ENCODE peak calls at places on chromosome X, in six cellular contexts. One of them, this sample, is unnamed.

GRCh38 chrX:74138943-74139342 is 165.0 kb upstream of the ZCCHC13 start:
- DNase-seq in progenitor cell of endocrine pancreas: no peak
- DNase-seq in cardiac fibroblast: no peak
- DNase-seq in RWPE1: no peak
- DNase-seq in transverse colon: no peak
- DNase-seq in breast epithelium: no peak
- DNase-seq in this sample: no peak

GRCh38 chrX:47247206-47247998 is 14.6 kb downstream of the USP11 start:
- DNase-seq in progenitor cell of endocrine pancreas: no peak
- DNase-seq in cardiac fibroblast: no peak
- DNase-seq in RWPE1: no peak
- DNase-seq in transverse colon: no peak
- DNase-seq in breast epithelium: no peak
- DNase-seq in this sample: no peak

GRCh38 chrX:23871905-23872546 is 35.7 kb downstream of the APOO start:
- DNase-seq in progenitor cell of endocrine pancreas: no peak
- DNase-seq in cardiac fibroblast: no peak
- DNase-seq in RWPE1: no peak
- DNase-seq in transverse colon: no peak
- DNase-seq in breast epithelium: no peak
- DNase-seq in this sample: no peak

GRCh38 chrX:137195991-137196390 is 162.2 kb upstream of the GPR101 start:
- DNase-seq in progenitor cell of endocrine pancreas: no peak
- DNase-seq in cardiac fibroblast: no peak
- DNase-seq in RWPE1: no peak
- DNase-seq in transverse colon: no peak
- DNase-seq in breast epithelium: no peak
- DNase-seq in this sample: no peak

GRCh38 chrX:69493193-69493592 is 10.9 kb upstream of the NALF2 start:
- DNase-seq in progenitor cell of endocrine pancreas: peak; percentile 30
- DNase-seq in cardiac fibroblast: peak; percentile 19
- DNase-seq in RWPE1: peak; percentile 33
- DNase-seq in transverse colon: peak; percentile 22
- DNase-seq in breast epithelium: no peak
- DNase-seq in this sample: no peak

GRCh38 chrX:108071578-108071977 is 19.8 kb downstream of the PSMD10 start:
- DNase-seq in progenitor cell of endocrine pancreas: no peak
- DNase-seq in cardiac fibroblast: no peak
- DNase-seq in RWPE1: no peak
- DNase-seq in transverse colon: no peak
- DNase-seq in breast epithelium: no peak
- DNase-seq in this sample: no peak

GRCh38 chrX:7606253-7606652 is 236.7 kb upstream of the VCX start:
- DNase-seq in progenitor cell of endocrine pancreas: no peak
- DNase-seq in cardiac fibroblast: no peak
- DNase-seq in RWPE1: no peak
- DNase-seq in transverse colon: no peak
- DNase-seq in breast epithelium: no peak
- DNase-seq in this sample: no peak

GRCh38 chrX:139804482-139804881 is 96.5 kb upstream of the MCF2 start:
- DNase-seq in progenitor cell of endocrine pancreas: no peak
- DNase-seq in cardiac fibroblast: no peak
- DNase-seq in RWPE1: no peak
- DNase-seq in transverse colon: no peak
- DNase-seq in breast epithelium: no peak
- DNase-seq in this sample: no peak

GRCh38 chrX:101658661-101659477 is 781 bp downstream of the ARMCX2 start:
- DNase-seq in progenitor cell of endocrine pancreas: peak; percentile 28
- DNase-seq in cardiac fibroblast: peak; percentile 54
- DNase-seq in RWPE1: peak; percentile 29
- DNase-seq in transverse colon: peak; percentile 78
- DNase-seq in breast epithelium: peak; percentile 62
- DNase-seq in this sample: peak; percentile 42

GRCh38 chrX:11968470-11968869 is 169.8 kb upstream of the FRMPD4 start:
- DNase-seq in progenitor cell of endocrine pancreas: no peak
- DNase-seq in cardiac fibroblast: no peak
- DNase-seq in RWPE1: peak; percentile 3
- DNase-seq in transverse colon: no peak
- DNase-seq in breast epithelium: no peak
- DNase-seq in this sample: no peak

GRCh38 chrX:13658602-13659001 is 5.7 kb downstream of the TCEANC start:
- DNase-seq in progenitor cell of endocrine pancreas: no peak
- DNase-seq in cardiac fibroblast: peak; percentile 70
- DNase-seq in RWPE1: peak; percentile 13
- DNase-seq in transverse colon: no peak
- DNase-seq in breast epithelium: no peak
- DNase-seq in this sample: no peak

GRCh38 chrX:107102980-107103379 is 15.6 kb downstream of the RBM41 start:
- DNase-seq in progenitor cell of endocrine pancreas: no peak
- DNase-seq in cardiac fibroblast: peak; percentile 7
- DNase-seq in RWPE1: no peak
- DNase-seq in transverse colon: no peak
- DNase-seq in breast epithelium: no peak
- DNase-seq in this sample: no peak

GRCh38 chrX:47613082-47613481 is 6.6 kb downstream of the SYN1 start:
- DNase-seq in progenitor cell of endocrine pancreas: no peak
- DNase-seq in cardiac fibroblast: no peak
- DNase-seq in RWPE1: no peak
- DNase-seq in transverse colon: no peak
- DNase-seq in breast epithelium: no peak
- DNase-seq in this sample: no peak

DNA sequence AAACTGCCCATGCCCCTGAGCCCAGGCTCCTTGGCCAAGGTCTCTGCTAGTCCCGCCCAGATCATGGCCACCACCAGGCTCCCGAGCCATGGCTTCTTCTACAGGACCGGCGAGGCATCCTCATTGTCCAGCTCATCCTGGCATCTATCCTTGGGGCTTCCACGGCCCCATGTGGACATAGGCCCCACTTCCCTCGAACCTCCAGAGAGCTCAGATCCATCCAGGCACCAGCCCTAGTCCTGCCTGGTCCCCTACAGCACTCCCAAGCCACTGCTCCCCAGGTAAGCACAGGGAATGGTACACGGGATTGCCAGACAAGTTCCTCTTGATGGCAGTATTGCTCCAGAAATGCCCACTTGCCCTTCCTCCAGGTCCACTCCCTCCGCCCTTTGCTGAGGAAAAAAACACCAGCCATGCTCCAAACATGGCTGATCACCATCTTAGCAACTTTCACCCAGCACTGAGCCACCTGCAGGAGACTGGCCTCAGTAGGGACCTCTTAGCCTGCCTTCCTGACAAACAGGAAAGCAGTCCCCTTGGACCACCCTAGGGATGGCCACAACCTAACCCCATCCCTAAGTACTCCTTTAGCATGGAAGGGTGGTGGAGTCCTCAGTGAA is 272.1 kb upstream of the AGTR2 start:
- DNase-seq in progenitor cell of endocrine pancreas: no peak
- DNase-seq in cardiac fibroblast: no peak
- DNase-seq in RWPE1: no peak
- DNase-seq in transverse colon: peak; percentile 89
- DNase-seq in breast epithelium: peak; percentile 35
- DNase-seq in this sample: no peak
- TF ChIP-seq CTCF in progenitor cell of endocrine pancreas: peak; percentile 16
- TF ChIP-seq CTCF in cardiac fibroblast: no peak
- TF ChIP-seq CTCF in RWPE1: no peak
- TF ChIP-seq CTCF in transverse colon: peak; percentile 6
- TF ChIP-seq CTCF in breast epithelium: no peak
- TF ChIP-seq CTCF in this sample: no peak

DNA sequence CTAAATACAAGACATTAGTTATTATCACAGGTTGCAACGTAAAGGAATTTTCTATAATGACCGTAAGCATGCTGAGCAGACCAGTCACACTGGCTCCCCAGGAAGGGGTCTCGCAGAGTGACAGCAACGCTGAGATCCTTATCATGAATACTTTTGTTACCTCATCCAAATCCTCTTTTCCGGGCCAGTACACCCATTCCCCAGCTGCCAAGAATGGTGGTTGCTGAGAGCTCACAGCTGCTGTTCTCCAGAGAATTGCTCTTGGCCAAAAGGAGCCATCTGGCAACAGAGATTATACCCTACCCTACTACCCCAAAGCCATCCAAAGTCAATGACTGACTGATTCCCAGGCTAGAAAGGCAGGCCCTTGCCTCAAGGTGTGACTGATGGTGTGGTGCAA is 91.6 kb downstream of the FUNDC1 start:
- DNase-seq in progenitor cell of endocrine pancreas: no peak
- DNase-seq in cardiac fibroblast: no peak
- DNase-seq in RWPE1: no peak
- DNase-seq in transverse colon: no peak
- DNase-seq in breast epithelium: no peak
- DNase-seq in this sample: no peak
- TF ChIP-seq CTCF in progenitor cell of endocrine pancreas: no peak
- TF ChIP-seq CTCF in cardiac fibroblast: no peak
- TF ChIP-seq CTCF in RWPE1: no peak
- TF ChIP-seq CTCF in transverse colon: no peak
- TF ChIP-seq CTCF in breast epithelium: no peak
- TF ChIP-seq CTCF in this sample: no peak

GRCh38 chrX:40523852-40524251 is 56.9 kb upstream of the ATP6AP2 start:
- DNase-seq in progenitor cell of endocrine pancreas: no peak
- DNase-seq in cardiac fibroblast: no peak
- DNase-seq in RWPE1: no peak
- DNase-seq in transverse colon: no peak
- DNase-seq in breast epithelium: no peak
- DNase-seq in this sample: no peak

GRCh38 chrX:40526412-40526811 is 54.4 kb upstream of the ATP6AP2 start:
- DNase-seq in progenitor cell of endocrine pancreas: no peak
- DNase-seq in cardiac fibroblast: no peak
- DNase-seq in RWPE1: no peak
- DNase-seq in transverse colon: no peak
- DNase-seq in breast epithelium: no peak
- DNase-seq in this sample: no peak

GRCh38 chrX:40527543-40527942 is 53.2 kb upstream of the ATP6AP2 start:
- DNase-seq in progenitor cell of endocrine pancreas: no peak
- DNase-seq in cardiac fibroblast: no peak
- DNase-seq in RWPE1: no peak
- DNase-seq in transverse colon: no peak
- DNase-seq in breast epithelium: no peak
- DNase-seq in this sample: no peak

GRCh38 chrX:40521868-40522450 is 58.8 kb upstream of the ATP6AP2 start:
- DNase-seq in progenitor cell of endocrine pancreas: no peak
- DNase-seq in cardiac fibroblast: no peak
- DNase-seq in RWPE1: no peak
- DNase-seq in transverse colon: no peak
- DNase-seq in breast epithelium: no peak
- DNase-seq in this sample: no peak

DNA sequence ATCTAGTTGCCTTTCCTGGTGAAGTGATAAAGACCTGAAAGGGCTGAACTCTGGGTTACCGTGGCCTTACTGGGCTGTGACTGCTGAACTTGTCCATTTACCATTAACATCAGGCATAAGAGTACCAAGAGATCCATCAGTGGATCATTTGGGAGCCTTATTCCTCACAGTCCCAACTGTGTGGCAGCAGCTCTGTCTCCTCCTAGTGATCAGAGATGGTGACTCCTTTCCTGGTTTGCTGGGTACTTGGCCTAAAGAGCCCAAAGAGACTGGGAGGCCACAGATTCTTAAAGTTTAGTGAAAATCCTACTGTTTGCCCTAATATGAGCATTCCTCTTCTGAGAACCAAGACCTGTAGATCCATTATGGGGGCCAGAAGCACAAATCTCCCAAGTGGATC is 56.3 kb upstream of the ATP6AP2 start:
- DNase-seq in progenitor cell of endocrine pancreas: no peak
- DNase-seq in cardiac fibroblast: no peak
- DNase-seq in RWPE1: no peak
- DNase-seq in transverse colon: no peak
- DNase-seq in breast epithelium: no peak
- DNase-seq in this sample: no peak
- TF ChIP-seq CTCF in progenitor cell of endocrine pancreas: no peak
- TF ChIP-seq CTCF in cardiac fibroblast: peak; percentile 16
- TF ChIP-seq CTCF in RWPE1: no peak
- TF ChIP-seq CTCF in transverse colon: no peak
- TF ChIP-seq CTCF in breast epithelium: no peak
- TF ChIP-seq CTCF in this sample: no peak

GRCh38 chrX:25017667-25018247 is 2.0 kb upstream of the ARX start:
- DNase-seq in progenitor cell of endocrine pancreas: no peak
- DNase-seq in cardiac fibroblast: no peak
- DNase-seq in RWPE1: no peak
- DNase-seq in transverse colon: no peak
- DNase-seq in breast epithelium: no peak
- DNase-seq in this sample: peak; percentile 52
- TF ChIP-seq CTCF in progenitor cell of endocrine pancreas: no peak
- TF ChIP-seq CTCF in cardiac fibroblast: no peak
- TF ChIP-seq CTCF in RWPE1: no peak
- TF ChIP-seq CTCF in transverse colon: no peak
- TF ChIP-seq CTCF in breast epithelium: no peak
- TF ChIP-seq CTCF in this sample: no peak